ENCODE peak calls at places on chromosomes 7 and 10, in five cellular contexts. One of them, this sample, is unnamed.

GRCh38 chr7:149635561-149636329 is 137.6 kb downstream of the ZNF467 start:
- DNase-seq in fibroblast of lung: no peak
- DNase-seq in AG04450: no peak
- DNase-seq in PC-3: no peak
- DNase-seq in uterus: no peak
- DNase-seq in this sample: no peak

GRCh38 chr10:8416755-8417154 is 362.3 kb downstream of the GATA3 start:
- DNase-seq in fibroblast of lung: no peak
- DNase-seq in AG04450: no peak
- DNase-seq in PC-3: no peak
- DNase-seq in uterus: no peak
- DNase-seq in this sample: peak; percentile 34

GRCh38 chr7:121521681-121522405 is 125.7 kb upstream of the FAM3C start:
- DNase-seq in fibroblast of lung: no peak
- DNase-seq in AG04450: no peak
- DNase-seq in PC-3: no peak
- DNase-seq in uterus: no peak
- DNase-seq in this sample: no peak

GRCh38 chr7:28695300-28696261 is 262.5 kb downstream of the TRIL start:
- DNase-seq in fibroblast of lung: peak; percentile 20
- DNase-seq in AG04450: no peak
- DNase-seq in PC-3: no peak
- DNase-seq in uterus: no peak
- DNase-seq in this sample: no peak

GRCh38 chr7:30700941-30701340 is 18.7 kb upstream of the CRHR2 start:
- DNase-seq in fibroblast of lung: no peak
- DNase-seq in AG04450: no peak
- DNase-seq in PC-3: no peak
- DNase-seq in uterus: no peak
- DNase-seq in this sample: no peak

GRCh38 chr7:28483868-28484267 is 71.5 kb downstream of the CREB5 start:
- DNase-seq in fibroblast of lung: no peak
- DNase-seq in AG04450: no peak
- DNase-seq in PC-3: peak; percentile 62
- DNase-seq in uterus: no peak
- DNase-seq in this sample: no peak

GRCh38 chr7:41472427-41473125 is 230.3 kb downstream of the INHBA start:
- DNase-seq in fibroblast of lung: peak; percentile 43
- DNase-seq in AG04450: no peak
- DNase-seq in PC-3: peak; percentile 3
- DNase-seq in uterus: no peak
- DNase-seq in this sample: no peak

GRCh38 chr10:3807221-3807927 is 22.4 kb upstream of the KLF6 start:
- DNase-seq in fibroblast of lung: no peak
- DNase-seq in AG04450: no peak
- DNase-seq in PC-3: no peak
- DNase-seq in uterus: no peak
- DNase-seq in this sample: no peak

GRCh38 chr7:116785851-116786250 is 76.5 kb upstream of the CAPZA2 start:
- DNase-seq in fibroblast of lung: no peak
- DNase-seq in AG04450: no peak
- DNase-seq in PC-3: no peak
- DNase-seq in uterus: no peak
- DNase-seq in this sample: no peak

GRCh38 chr7:1028044-1028770 is 16.1 kb upstream of the GPR146 start:
- DNase-seq in fibroblast of lung: peak; percentile 83
- DNase-seq in AG04450: peak; percentile 48
- DNase-seq in PC-3: peak; percentile 92
- DNase-seq in uterus: peak; percentile 94
- DNase-seq in this sample: peak; percentile 74

GRCh38 chr10:4285121-4285520 is 500.1 kb upstream of the KLF6 start:
- DNase-seq in fibroblast of lung: no peak
- DNase-seq in AG04450: no peak
- DNase-seq in PC-3: no peak
- DNase-seq in uterus: no peak
- DNase-seq in this sample: no peak

GRCh38 chr7:47045592-47045991 is 536.3 kb downstream of the TNS3 start:
- DNase-seq in fibroblast of lung: peak; percentile 20
- DNase-seq in AG04450: no peak
- DNase-seq in PC-3: no peak
- DNase-seq in uterus: no peak
- DNase-seq in this sample: no peak

GRCh38 chr7:18402488-18403183 is 92.9 kb upstream of the HDAC9 start:
- DNase-seq in fibroblast of lung: peak; percentile 81
- DNase-seq in AG04450: peak; percentile 48
- DNase-seq in PC-3: peak; percentile 66
- DNase-seq in uterus: no peak
- DNase-seq in this sample: no peak

GRCh38 chr10:22634093-22634492 is 80.3 kb downstream of the PIP4K2A start:
- DNase-seq in fibroblast of lung: no peak
- DNase-seq in AG04450: no peak
- DNase-seq in PC-3: no peak
- DNase-seq in uterus: no peak
- DNase-seq in this sample: no peak

GRCh38 chr7:128938524-128939074 is 872 bp downstream of the IRF5 start:
- DNase-seq in fibroblast of lung: no peak
- DNase-seq in AG04450: no peak
- DNase-seq in PC-3: no peak
- DNase-seq in uterus: no peak
- DNase-seq in this sample: no peak

GRCh38 chr7:9657257-9657656 is 1223.8 kb downstream of the NXPH1 start:
- DNase-seq in fibroblast of lung: peak; percentile 6
- DNase-seq in AG04450: no peak
- DNase-seq in PC-3: peak; percentile 24
- DNase-seq in uterus: no peak
- DNase-seq in this sample: no peak
- TF ChIP-seq CTCF in fibroblast of lung: no peak
- TF ChIP-seq CTCF in AG04450: no peak
- TF ChIP-seq CTCF in PC-3: peak; percentile 40
- TF ChIP-seq CTCF in uterus: no peak
- TF ChIP-seq CTCF in this sample: no peak

DNA sequence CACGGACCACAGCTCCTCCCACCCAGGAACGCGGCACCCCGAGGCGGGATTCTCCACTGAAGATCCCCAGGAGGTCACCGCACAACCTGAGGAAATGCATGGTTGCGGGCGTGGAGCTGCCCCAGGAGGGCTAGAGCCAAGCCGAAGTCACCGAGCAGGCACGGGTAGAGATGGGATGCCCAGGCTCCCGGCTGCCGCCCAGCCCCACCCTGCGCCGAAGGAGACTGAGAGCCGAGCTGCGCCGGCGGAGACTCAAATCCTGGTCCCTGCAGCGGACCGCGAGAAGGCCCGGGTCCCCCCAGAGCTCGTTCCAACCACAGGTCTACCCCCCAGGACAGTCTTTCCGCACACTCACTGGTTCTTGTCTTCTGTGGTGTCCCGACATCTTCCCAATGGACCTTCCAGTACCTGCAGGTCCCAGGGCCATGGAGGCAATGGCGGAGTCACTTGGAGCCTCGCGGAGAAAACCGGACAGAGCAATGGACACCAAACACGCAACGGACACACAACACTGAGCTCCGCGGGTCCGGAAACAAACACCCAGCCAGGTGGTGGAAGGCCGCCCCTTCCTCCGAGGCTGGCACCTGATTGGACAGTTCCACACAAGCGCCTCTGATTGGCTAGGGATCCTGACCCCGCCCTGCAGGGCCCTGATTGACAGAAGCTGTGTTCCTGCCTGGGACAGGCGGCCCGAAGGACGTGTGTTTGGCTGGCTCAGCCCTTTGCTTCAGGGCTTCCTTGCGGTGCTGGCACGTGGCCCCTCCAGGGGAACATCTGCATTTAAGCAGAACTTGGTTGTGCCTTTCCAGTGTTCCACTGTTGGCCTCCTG is 331.9 kb upstream of the NUPR2 start:
- DNase-seq in fibroblast of lung: no peak
- DNase-seq in AG04450: no peak
- DNase-seq in PC-3: no peak
- DNase-seq in uterus: peak; percentile 48
- DNase-seq in this sample: no peak
- H3K9me3 ChIP-seq in fibroblast of lung: no peaks in the 10 kb centered on the region
- H3K9me3 ChIP-seq in AG04450: peaks cover 42% of the 10 kb centered on the region
- H3K9me3 ChIP-seq in PC-3: peaks cover 14% of the 10 kb centered on the region
- H3K9me3 ChIP-seq in uterus: no peaks in the 10 kb centered on the region
- H3K9me3 ChIP-seq in this sample: peaks cover 5% of the 10 kb centered on the region

DNA sequence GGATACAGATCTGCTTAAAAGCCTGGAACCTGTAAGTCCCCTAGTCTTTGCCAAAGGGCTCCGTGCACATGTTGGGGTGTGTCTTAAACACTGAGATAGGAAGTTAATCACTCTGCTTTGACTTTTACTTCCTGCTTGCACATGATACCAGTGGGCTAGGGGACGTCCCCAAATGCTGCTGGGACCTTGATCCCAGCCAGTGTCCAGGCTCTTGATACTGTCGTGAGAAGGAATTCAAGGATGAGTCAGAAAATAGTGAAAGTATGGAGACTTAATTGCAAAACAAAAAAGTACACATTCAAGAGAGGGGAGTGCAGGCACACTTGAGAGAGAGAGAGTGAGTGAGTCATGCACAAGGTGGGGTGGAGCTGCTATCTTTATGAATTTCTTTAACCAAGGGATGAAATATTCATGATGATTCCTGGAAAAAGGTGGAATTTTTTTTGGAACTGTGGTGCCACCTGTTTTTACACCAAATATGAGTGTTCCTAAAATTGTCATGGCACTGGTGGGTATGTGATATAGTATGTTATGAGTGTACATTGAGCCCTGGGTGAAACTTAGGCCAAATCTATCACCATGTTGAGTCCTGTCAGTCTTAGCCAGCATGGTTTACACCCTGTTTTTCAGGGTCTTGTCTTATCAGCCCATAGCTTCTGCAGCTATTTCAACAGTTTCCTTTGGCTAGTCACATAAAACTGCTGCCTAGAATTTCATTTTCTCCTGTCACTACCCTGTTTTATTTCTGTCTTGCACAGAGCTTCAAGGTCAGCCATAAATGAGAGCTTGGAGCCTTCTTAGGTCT is 88.3 kb upstream of the CYP26C1 start:
- DNase-seq in fibroblast of lung: peak; percentile 74
- DNase-seq in AG04450: no peak
- DNase-seq in PC-3: peak; percentile 79
- DNase-seq in uterus: no peak
- DNase-seq in this sample: no peak
- H3K27ac ChIP-seq in fibroblast of lung: peak overlapping the region; percentile 48
- H3K27ac ChIP-seq in AG04450: peak overlapping the region; percentile 73
- H3K27ac ChIP-seq in PC-3: peak overlapping the region; percentile 69
- H3K27ac ChIP-seq in uterus: no peak overlapping the region
- H3K27ac ChIP-seq in this sample: no peak overlapping the region

GRCh38 chr10:11724938-11725776 is 17.0 kb upstream of the ECHDC3 start:
- DNase-seq in fibroblast of lung: peak; percentile 85
- DNase-seq in AG04450: peak; percentile 49
- DNase-seq in PC-3: peak; percentile 63
- DNase-seq in uterus: no peak
- DNase-seq in this sample: no peak
- TF ChIP-seq CTCF in fibroblast of lung: peak; percentile 90
- TF ChIP-seq CTCF in AG04450: peak; percentile 90
- TF ChIP-seq CTCF in PC-3: peak; percentile 72
- TF ChIP-seq CTCF in uterus: peak; percentile 85
- TF ChIP-seq CTCF in this sample: peak; percentile 79

GRCh38 chr7:56605146-56605545 is 488.9 kb upstream of the NUPR2 start:
- DNase-seq in fibroblast of lung: no peak
- DNase-seq in AG04450: no peak
- DNase-seq in PC-3: no peak
- DNase-seq in uterus: no peak
- DNase-seq in this sample: no peak
- H3K9me3 ChIP-seq in fibroblast of lung: no peaks in the 10 kb centered on the region
- H3K9me3 ChIP-seq in AG04450: peaks cover 30% of the 10 kb centered on the region
- H3K9me3 ChIP-seq in PC-3: no peaks in the 10 kb centered on the region
- H3K9me3 ChIP-seq in uterus: no peaks in the 10 kb centered on the region
- H3K9me3 ChIP-seq in this sample: no peaks in the 10 kb centered on the region

GRCh38 chr10:44261710-44262455 is 123.0 kb downstream of the CXCL12 start:
- DNase-seq in fibroblast of lung: no peak
- DNase-seq in AG04450: peak; percentile 13
- DNase-seq in PC-3: no peak
- DNase-seq in uterus: peak; percentile 66
- DNase-seq in this sample: no peak

GRCh38 chr10:44263771-44264170 is 121.1 kb downstream of the CXCL12 start:
- DNase-seq in fibroblast of lung: no peak
- DNase-seq in AG04450: no peak
- DNase-seq in PC-3: no peak
- DNase-seq in uterus: no peak
- DNase-seq in this sample: no peak

GRCh38 chr10:44262551-44263251 is 122.2 kb downstream of the CXCL12 start:
- DNase-seq in fibroblast of lung: no peak
- DNase-seq in AG04450: no peak
- DNase-seq in PC-3: no peak
- DNase-seq in uterus: no peak
- DNase-seq in this sample: no peak

GRCh38 chr10:44267007-44267406 is 117.9 kb downstream of the CXCL12 start:
- DNase-seq in fibroblast of lung: no peak
- DNase-seq in AG04450: no peak
- DNase-seq in PC-3: no peak
- DNase-seq in uterus: no peak
- DNase-seq in this sample: no peak

GRCh38 chr10:44264244-44264643 is 120.7 kb downstream of the CXCL12 start:
- DNase-seq in fibroblast of lung: peak; percentile 18
- DNase-seq in AG04450: no peak
- DNase-seq in PC-3: no peak
- DNase-seq in uterus: peak; percentile 65
- DNase-seq in this sample: no peak
- H3K27ac ChIP-seq in fibroblast of lung: no peak overlapping the region
- H3K27ac ChIP-seq in AG04450: no peak overlapping the region
- H3K27ac ChIP-seq in PC-3: no peak overlapping the region
- H3K27ac ChIP-seq in uterus: peak overlapping the region; percentile 83
- H3K27ac ChIP-seq in this sample: no peak overlapping the region

GRCh38 chr10:116270691-116271592 is 2.1 kb downstream of the GFRA1 start:
- DNase-seq in fibroblast of lung: no peak
- DNase-seq in AG04450: no peak
- DNase-seq in PC-3: no peak
- DNase-seq in uterus: peak; percentile 26
- DNase-seq in this sample: no peak

GRCh38 chr10:116271593-116272496 is 1.2 kb downstream of the GFRA1 start:
- DNase-seq in fibroblast of lung: peak; percentile 11
- DNase-seq in AG04450: no peak
- DNase-seq in PC-3: no peak
- DNase-seq in uterus: peak; percentile 42
- DNase-seq in this sample: no peak

GRCh38 chr10:116269612-116270011 is 3.4 kb downstream of the GFRA1 start:
- DNase-seq in fibroblast of lung: no peak
- DNase-seq in AG04450: no peak
- DNase-seq in PC-3: no peak
- DNase-seq in uterus: peak; percentile 55
- DNase-seq in this sample: no peak

GRCh38 chr10:116265686-116266085 is 7.3 kb downstream of the GFRA1 start:
- DNase-seq in fibroblast of lung: no peak
- DNase-seq in AG04450: no peak
- DNase-seq in PC-3: no peak
- DNase-seq in uterus: no peak
- DNase-seq in this sample: no peak

GRCh38 chr10:116268976-116269375 is 4.0 kb downstream of the GFRA1 start:
- DNase-seq in fibroblast of lung: no peak
- DNase-seq in AG04450: no peak
- DNase-seq in PC-3: no peak
- DNase-seq in uterus: no peak
- DNase-seq in this sample: no peak
- TF ChIP-seq CTCF in fibroblast of lung: no peak
- TF ChIP-seq CTCF in AG04450: no peak
- TF ChIP-seq CTCF in PC-3: no peak
- TF ChIP-seq CTCF in uterus: no peak
- TF ChIP-seq CTCF in this sample: no peak